ENCODE peak calls at places on chromosomes 4 and X, in six cellular contexts. One of them, this sample, is unnamed.

GRCh38 chr4:8913121-8913857 is 41.6 kb upstream of the HMX1 start:
- DNase-seq in neuronal stem cell: no peak
- DNase-seq in mesenchymal stem cell: no peak
- DNase-seq in IMR-90: no peak
- DNase-seq in H9: no peak
- DNase-seq in H1: peak; percentile 41
- DNase-seq in this sample: no peak

GRCh38 chr4:88744609-88745008 is 47.0 kb upstream of the NAP1L5 start:
- DNase-seq in neuronal stem cell: no peak
- DNase-seq in mesenchymal stem cell: no peak
- DNase-seq in IMR-90: no peak
- DNase-seq in H9: no peak
- DNase-seq in H1: no peak
- DNase-seq in this sample: no peak

GRCh38 chr4:152101546-152102183 is 340.9 kb upstream of the GATB start:
- DNase-seq in neuronal stem cell: no peak
- DNase-seq in mesenchymal stem cell: no peak
- DNase-seq in IMR-90: no peak
- DNase-seq in H9: no peak
- DNase-seq in H1: no peak
- DNase-seq in this sample: no peak

GRCh38 chr4:142817442-142817841 is 28.7 kb downstream of the INPP4B start:
- DNase-seq in neuronal stem cell: no peak
- DNase-seq in mesenchymal stem cell: peak; percentile 48
- DNase-seq in IMR-90: peak; percentile 88
- DNase-seq in H9: no peak
- DNase-seq in H1: no peak
- DNase-seq in this sample: peak; percentile 24

GRCh38 chr4:158895797-158896442 is 127.1 kb downstream of the FNIP2 start:
- DNase-seq in neuronal stem cell: no peak
- DNase-seq in mesenchymal stem cell: peak; percentile 58
- DNase-seq in IMR-90: peak; percentile 46
- DNase-seq in H9: peak; percentile 54
- DNase-seq in H1: no peak
- DNase-seq in this sample: peak; percentile 81

GRCh38 chr4:100828986-100829685 is 311.3 kb upstream of the EMCN start:
- DNase-seq in neuronal stem cell: no peak
- DNase-seq in mesenchymal stem cell: no peak
- DNase-seq in IMR-90: no peak
- DNase-seq in H9: no peak
- DNase-seq in H1: no peak
- DNase-seq in this sample: no peak

GRCh38 chrX:3231766-3232165 is 114.7 kb downstream of the MXRA5 start:
- DNase-seq in neuronal stem cell: no peak
- DNase-seq in mesenchymal stem cell: peak; percentile 8
- DNase-seq in IMR-90: no peak
- DNase-seq in H9: no peak
- DNase-seq in H1: no peak
- DNase-seq in this sample: no peak

GRCh38 chr4:948101-948935 is 16.1 kb downstream of the TMEM175 start:
- DNase-seq in neuronal stem cell: no peak
- DNase-seq in mesenchymal stem cell: no peak
- DNase-seq in IMR-90: no peak
- DNase-seq in H9: no peak
- DNase-seq in H1: no peak
- DNase-seq in this sample: no peak

GRCh38 chrX:17747692-17748091 is 10.4 kb downstream of the SCML1 start:
- DNase-seq in neuronal stem cell: no peak
- DNase-seq in mesenchymal stem cell: no peak
- DNase-seq in IMR-90: no peak
- DNase-seq in H9: no peak
- DNase-seq in H1: no peak
- DNase-seq in this sample: no peak

GRCh38 chr4:140100771-140101170 is 53.2 kb downstream of the MAML3 start:
- DNase-seq in neuronal stem cell: no peak
- DNase-seq in mesenchymal stem cell: no peak
- DNase-seq in IMR-90: peak; percentile 33
- DNase-seq in H9: no peak
- DNase-seq in H1: no peak
- DNase-seq in this sample: no peak

GRCh38 chrX:3119376-3119775 is 78.1 kb downstream of the ARSF start:
- DNase-seq in neuronal stem cell: no peak
- DNase-seq in mesenchymal stem cell: no peak
- DNase-seq in IMR-90: peak; percentile 32
- DNase-seq in H9: no peak
- DNase-seq in H1: no peak
- DNase-seq in this sample: no peak

GRCh38 chr4:121408-122084 is 2.8 kb upstream of the ZNF718 start:
- DNase-seq in neuronal stem cell: no peak
- DNase-seq in mesenchymal stem cell: no peak
- DNase-seq in IMR-90: no peak
- DNase-seq in H9: no peak
- DNase-seq in H1: peak; percentile 6
- DNase-seq in this sample: no peak

GRCh38 chr4:55409468-55410171 is 13.9 kb downstream of the TMEM165 start:
- DNase-seq in neuronal stem cell: no peak
- DNase-seq in mesenchymal stem cell: peak; percentile 36
- DNase-seq in IMR-90: peak; percentile 13
- DNase-seq in H9: peak; percentile 31
- DNase-seq in H1: no peak
- DNase-seq in this sample: peak; percentile 87

GRCh38 chr4:17650404-17650803 is 36.0 kb downstream of the MED28 start:
- DNase-seq in neuronal stem cell: no peak
- DNase-seq in mesenchymal stem cell: no peak
- DNase-seq in IMR-90: no peak
- DNase-seq in H9: no peak
- DNase-seq in H1: no peak
- DNase-seq in this sample: no peak

GRCh38 chrX:86051741-86052140 is 4.4 kb upstream of the CHM start:
- DNase-seq in neuronal stem cell: no peak
- DNase-seq in mesenchymal stem cell: no peak
- DNase-seq in IMR-90: no peak
- DNase-seq in H9: no peak
- DNase-seq in H1: no peak
- DNase-seq in this sample: no peak

GRCh38 chr4:17587094-17587822 is 10.3 kb downstream of the LAP3 start:
- DNase-seq in neuronal stem cell: no peak
- DNase-seq in mesenchymal stem cell: no peak
- DNase-seq in IMR-90: no peak
- DNase-seq in H9: no peak
- DNase-seq in H1: no peak
- DNase-seq in this sample: peak; percentile 12

GRCh38 chr4:138243369-138243768 is 1.2 kb upstream of the SLC7A11 start:
- DNase-seq in neuronal stem cell: no peak
- DNase-seq in mesenchymal stem cell: no peak
- DNase-seq in IMR-90: no peak
- DNase-seq in H9: no peak
- DNase-seq in H1: no peak
- DNase-seq in this sample: no peak

GRCh38 chr4:77104405-77105292 is 28.9 kb upstream of the CCNI start:
- DNase-seq in neuronal stem cell: no peak
- DNase-seq in mesenchymal stem cell: no peak
- DNase-seq in IMR-90: no peak
- DNase-seq in H9: no peak
- DNase-seq in H1: no peak
- DNase-seq in this sample: no peak

GRCh38 chr4:140793291-140793690 is 37.1 kb upstream of the TBC1D9 start:
- DNase-seq in neuronal stem cell: no peak
- DNase-seq in mesenchymal stem cell: no peak
- DNase-seq in IMR-90: no peak
- DNase-seq in H9: no peak
- DNase-seq in H1: no peak
- DNase-seq in this sample: no peak

DNA sequence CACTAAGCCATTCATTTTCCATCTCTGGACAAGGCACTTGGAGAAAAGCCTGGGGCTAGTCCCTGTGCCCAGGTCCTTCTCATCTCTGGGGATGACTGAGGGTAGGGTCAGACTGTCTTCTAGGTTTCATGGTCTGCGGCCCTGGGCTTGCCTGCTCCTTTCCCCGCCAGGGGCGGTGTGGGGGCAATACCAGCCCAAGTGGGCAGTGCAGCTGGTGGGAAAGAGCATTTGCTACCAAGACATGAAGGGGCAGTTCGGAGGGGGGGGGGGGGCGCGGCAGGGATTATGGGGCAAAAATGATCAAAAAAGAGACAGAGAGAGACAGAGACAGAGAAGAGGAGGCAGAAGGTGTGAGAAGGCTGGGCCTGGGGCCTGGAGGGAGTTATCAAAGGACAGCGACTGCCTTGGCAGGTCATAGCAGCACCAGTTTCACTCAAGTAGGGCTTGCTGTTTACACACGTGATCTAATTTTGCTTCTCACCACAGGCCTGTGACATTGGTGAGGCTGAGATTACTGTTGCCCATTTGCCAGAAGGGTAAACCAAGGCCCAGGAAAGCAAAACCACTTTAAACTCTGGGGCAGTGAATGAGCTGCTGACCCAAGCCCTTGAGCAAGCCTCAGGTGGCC is 56.1 kb downstream of the PJA1 start:
- DNase-seq in neuronal stem cell: no peak
- DNase-seq in mesenchymal stem cell: no peak
- DNase-seq in IMR-90: no peak
- DNase-seq in H9: no peak
- DNase-seq in H1: no peak
- DNase-seq in this sample: no peak
- H2BK15ac ChIP-seq in neuronal stem cell: no peak overlapping the region
- H2BK15ac ChIP-seq in mesenchymal stem cell: peak overlapping the region; percentile 52
- H2BK15ac ChIP-seq in IMR-90: peak overlapping the region; percentile 33
- H2BK15ac ChIP-seq in H9: no peak overlapping the region
- H2BK15ac ChIP-seq in H1: no peak overlapping the region
- H2BK15ac ChIP-seq in this sample: no peak overlapping the region

DNA sequence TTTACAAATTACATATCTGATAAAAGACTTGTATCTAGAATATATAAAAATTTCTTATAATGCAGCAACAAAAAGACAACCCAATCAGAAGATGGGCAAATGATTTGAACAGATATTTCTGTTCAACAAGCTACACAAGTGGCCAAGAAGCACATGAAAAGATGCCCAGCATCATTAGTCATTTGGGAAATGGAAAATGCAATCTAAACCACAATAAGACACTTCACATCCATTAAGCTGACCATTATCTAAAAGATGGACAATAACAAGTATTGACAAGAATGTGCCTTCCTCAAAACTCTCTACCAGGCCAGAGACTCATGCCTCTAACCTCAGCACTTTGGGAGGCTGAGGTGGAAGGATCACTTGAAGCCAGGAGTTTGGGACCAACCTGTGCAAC is 53.9 kb downstream of the SPINK2 start:
- DNase-seq in neuronal stem cell: no peak
- DNase-seq in mesenchymal stem cell: no peak
- DNase-seq in IMR-90: no peak
- DNase-seq in H9: no peak
- DNase-seq in H1: no peak
- DNase-seq in this sample: no peak
- H3K9ac ChIP-seq in neuronal stem cell: no peak overlapping the region
- H3K9ac ChIP-seq in mesenchymal stem cell: no peak overlapping the region
- H3K9ac ChIP-seq in IMR-90: no peak overlapping the region
- H3K9ac ChIP-seq in H9: no peak overlapping the region
- H3K9ac ChIP-seq in H1: no peak overlapping the region
- H3K9ac ChIP-seq in this sample: no peak overlapping the region

GRCh38 chrX:120365320-120365719 is 3.4 kb downstream of the ATP1B4 start:
- DNase-seq in neuronal stem cell: peak; percentile 33
- DNase-seq in mesenchymal stem cell: peak; percentile 1
- DNase-seq in IMR-90: no peak
- DNase-seq in H9: peak; percentile 48
- DNase-seq in H1: peak; percentile 81
- DNase-seq in this sample: peak; percentile 29
- H2BK15ac ChIP-seq in neuronal stem cell: no peak overlapping the region
- H2BK15ac ChIP-seq in mesenchymal stem cell: no peak overlapping the region
- H2BK15ac ChIP-seq in IMR-90: no peak overlapping the region
- H2BK15ac ChIP-seq in H9: no peak overlapping the region
- H2BK15ac ChIP-seq in H1: no peak overlapping the region
- H2BK15ac ChIP-seq in this sample: no peak overlapping the region

DNA sequence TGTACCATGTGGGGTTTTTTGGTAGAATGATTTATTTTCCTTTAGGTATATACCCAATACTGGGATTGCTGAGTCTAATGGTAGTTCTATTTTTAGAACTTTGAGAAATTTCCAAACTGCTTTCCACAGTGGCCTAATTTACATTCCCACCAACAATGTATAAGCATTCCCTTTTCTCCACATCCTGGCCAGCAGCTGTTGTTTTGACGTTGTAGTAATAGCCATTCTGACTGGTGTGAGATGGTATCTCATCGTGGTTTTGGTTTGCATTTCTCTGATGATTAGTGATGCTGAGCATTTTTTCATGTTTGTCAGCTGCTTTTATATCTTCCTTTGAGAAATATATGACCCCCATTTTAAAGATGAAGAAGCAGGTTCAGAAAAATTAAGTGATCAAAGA is 153.7 kb downstream of the CBR4 start:
- DNase-seq in neuronal stem cell: no peak
- DNase-seq in mesenchymal stem cell: peak; percentile 97
- DNase-seq in IMR-90: peak; percentile 97
- DNase-seq in H9: no peak
- DNase-seq in H1: no peak
- DNase-seq in this sample: no peak
- H3K9ac ChIP-seq in neuronal stem cell: no peak overlapping the region
- H3K9ac ChIP-seq in mesenchymal stem cell: no peak overlapping the region
- H3K9ac ChIP-seq in IMR-90: no peak overlapping the region
- H3K9ac ChIP-seq in H9: no peak overlapping the region
- H3K9ac ChIP-seq in H1: no peak overlapping the region
- H3K9ac ChIP-seq in this sample: no peak overlapping the region

GRCh38 chr4:110610620-110610939 is 12.3 kb downstream of the PITX2 start:
- DNase-seq in neuronal stem cell: no peak
- DNase-seq in mesenchymal stem cell: no peak
- DNase-seq in IMR-90: no peak
- DNase-seq in H9: no peak
- DNase-seq in H1: no peak
- DNase-seq in this sample: peak; percentile 60

GRCh38 chr4:110602061-110602460 is 20.8 kb downstream of the PITX2 start:
- DNase-seq in neuronal stem cell: no peak
- DNase-seq in mesenchymal stem cell: no peak
- DNase-seq in IMR-90: no peak
- DNase-seq in H9: no peak
- DNase-seq in H1: no peak
- DNase-seq in this sample: no peak

GRCh38 chr4:110609044-110609750 is 13.7 kb downstream of the PITX2 start:
- DNase-seq in neuronal stem cell: no peak
- DNase-seq in mesenchymal stem cell: peak; percentile 52
- DNase-seq in IMR-90: no peak
- DNase-seq in H9: no peak
- DNase-seq in H1: no peak
- DNase-seq in this sample: peak; percentile 81

GRCh38 chr4:110605077-110605476 is 17.8 kb downstream of the PITX2 start:
- DNase-seq in neuronal stem cell: no peak
- DNase-seq in mesenchymal stem cell: no peak
- DNase-seq in IMR-90: no peak
- DNase-seq in H9: no peak
- DNase-seq in H1: no peak
- DNase-seq in this sample: no peak
- H2BK15ac ChIP-seq in neuronal stem cell: no peak overlapping the region
- H2BK15ac ChIP-seq in mesenchymal stem cell: no peak overlapping the region
- H2BK15ac ChIP-seq in IMR-90: no peak overlapping the region
- H2BK15ac ChIP-seq in H9: no peak overlapping the region
- H2BK15ac ChIP-seq in H1: no peak overlapping the region
- H2BK15ac ChIP-seq in this sample: no peak overlapping the region

This sample was measured in mesendoderm.